ENCODE peak calls at places on chromosome 19, in nine cellular contexts. K, M, D, S, C, H, I, V and G are unnamed samples.
A peak's percentile ranks its signal among the peaks of the same experiment; 100 is the strongest.

GRCh38 chr19:49057636-49058234 is at the start of gene CGB7:
- DNase-seq in K (peak; percentile 57), M (no peak), D (peak; percentile 75), S (peak; percentile 22), C (peak; percentile 83), H (no peak), I (no peak), V (peak; percentile 76), G (no peak)

GRCh38 chr19:50067575-50067974 is 41.8 kb downstream of the ZNF473 start:
- DNase-seq in K (no peak), M (no peak), D (no peak), S (no peak), C (no peak), H (no peak), I (no peak), V (no peak), G (no peak)

GRCh38 chr19:10431254-10431942 is 11.1 kb downstream of the PDE4A start:
- DNase-seq in K (no peak), M (no peak), D (no peak), S (no peak), C (no peak), H (no peak), I (no peak), V (no peak), G (no peak)

GRCh38 chr19:29645911-29646310 is 19.4 kb upstream of the PLEKHF1 start:
- DNase-seq in K (no peak), M (no peak), D (no peak), S (no peak), C (no peak), H (no peak), I (no peak), V (peak; percentile 61), G (no peak)

GRCh38 chr19:5864725-5865486 is 5.4 kb downstream of the FUT5 start:
- DNase-seq in K (no peak), M (no peak), D (no peak), S (no peak), C (no peak), H (no peak), I (no peak), V (no peak), G (no peak)

GRCh38 chr19:35995655-35995993 is 636 bp downstream of the SDHAF1 start:
- DNase-seq in K (peak; percentile 69), M (no peak), D (peak; percentile 68), S (no peak), C (peak; percentile 51), H (no peak), I (no peak), V (peak; percentile 29), G (peak; percentile 30)

GRCh38 chr19:41998246-41999020 is 4.4 kb upstream of the ATP1A3 start:
- DNase-seq in K (peak; percentile 74), M (no peak), D (no peak), S (no peak), C (peak; percentile 42), H (no peak), I (no peak), V (no peak), G (no peak)

GRCh38 chr19:10079031-10079453 is 7.1 kb upstream of the SHFL start:
- DNase-seq in K (no peak), M (no peak), D (no peak), S (no peak), C (no peak), H (no peak), I (no peak), V (no peak), G (no peak)

GRCh38 chr19:8262431-8262830 is 45.7 kb downstream of the CD320 start:
- DNase-seq in K (no peak), M (no peak), D (peak; percentile 32), S (no peak), C (no peak), H (no peak), I (peak; percentile 34), V (no peak), G (no peak)

DNA sequence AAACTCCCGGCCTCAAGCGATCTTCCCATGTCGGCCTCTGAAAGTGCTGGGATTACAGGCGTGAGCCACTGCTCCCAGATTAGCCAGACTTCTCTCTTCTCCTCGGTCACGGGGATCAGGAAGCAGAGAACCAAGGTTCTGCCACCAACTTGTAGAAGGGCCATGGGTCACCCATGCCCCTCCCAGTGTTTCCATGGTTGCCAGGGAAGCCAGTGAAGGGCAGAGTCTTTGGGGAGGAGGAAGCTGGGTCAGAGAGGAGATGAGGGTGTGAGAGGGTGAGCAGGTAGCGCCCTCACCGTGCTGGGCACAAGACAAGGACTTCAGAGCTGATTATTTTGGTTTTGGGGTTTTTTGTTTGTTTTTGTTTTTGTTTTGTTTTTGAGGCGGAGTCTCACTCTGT is 77.1 kb downstream of the GNG7 start:
- DNase-seq in K (no peak), M (no peak), D (no peak), S (no peak), C (no peak), H (no peak), I (no peak), V (peak; percentile 43), G (no peak)
- H3K27ac ChIP-seq in K (no peak overlapping the region), M (no peak overlapping the region), D (no peak overlapping the region), S (no peak overlapping the region), C (peak overlapping the region; percentile 96), H (no peak overlapping the region), I (no peak overlapping the region), V (peak overlapping the region; percentile 77), G (no peak overlapping the region)

GRCh38 chr19:39968789-39969188 is 2.2 kb upstream of the PSMC4 start:
- DNase-seq in K (no peak), M (no peak), D (no peak), S (no peak), C (no peak), H (no peak), I (peak; percentile 47), V (no peak), G (no peak)

GRCh38 chr19:39970674-39971379 is at the start of gene PSMC4:
- DNase-seq in K (peak; percentile 100), M (peak; percentile 99), D (peak; percentile 98), S (peak; percentile 87), C (peak; percentile 97), H (peak; percentile 96), I (peak; percentile 99), V (peak; percentile 98), G (peak; percentile 98)

GRCh38 chr19:39970424-39970673 is 616 bp upstream of the PSMC4 start:
- DNase-seq in K (no peak), M (no peak), D (no peak), S (no peak), C (peak; percentile 39), H (no peak), I (no peak), V (no peak), G (no peak)

GRCh38 chr19:39969681-39970423 is 1.1 kb upstream of the PSMC4 start:
- DNase-seq in K (no peak), M (no peak), D (no peak), S (no peak), C (no peak), H (no peak), I (peak; percentile 53), V (no peak), G (no peak)

DNA sequence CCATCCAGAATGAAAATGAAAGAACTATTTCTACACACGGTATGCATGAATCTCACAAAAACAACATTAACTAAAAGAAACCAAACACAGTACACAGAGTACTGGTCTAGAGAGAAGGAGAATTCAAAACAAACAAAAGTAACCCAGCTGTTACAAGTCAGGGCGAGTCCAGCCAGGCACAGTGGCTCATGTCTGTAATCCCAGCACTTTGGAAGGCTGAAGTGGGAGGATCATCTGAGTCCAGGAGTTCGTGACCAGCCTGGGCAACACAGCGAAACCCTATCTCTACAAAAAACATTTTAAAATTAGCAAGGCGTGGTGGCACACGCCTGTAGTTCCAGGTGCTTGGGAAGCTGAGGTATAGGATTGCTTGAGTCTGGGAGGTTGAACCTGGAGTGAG is 1.7 kb upstream of the PSMC4 start:
- DNase-seq in K (no peak), M (no peak), D (no peak), S (no peak), C (no peak), H (no peak), I (no peak), V (no peak), G (no peak)
- H3K27ac ChIP-seq in K (peak overlapping the region; percentile 91), M (peak overlapping the region; percentile 95), D (no peak overlapping the region), S (no peak overlapping the region), C (peak overlapping the region; percentile 88), H (peak overlapping the region; percentile 92), I (peak overlapping the region; percentile 94), V (no peak overlapping the region), G (peak overlapping the region; percentile 51)

DNA sequence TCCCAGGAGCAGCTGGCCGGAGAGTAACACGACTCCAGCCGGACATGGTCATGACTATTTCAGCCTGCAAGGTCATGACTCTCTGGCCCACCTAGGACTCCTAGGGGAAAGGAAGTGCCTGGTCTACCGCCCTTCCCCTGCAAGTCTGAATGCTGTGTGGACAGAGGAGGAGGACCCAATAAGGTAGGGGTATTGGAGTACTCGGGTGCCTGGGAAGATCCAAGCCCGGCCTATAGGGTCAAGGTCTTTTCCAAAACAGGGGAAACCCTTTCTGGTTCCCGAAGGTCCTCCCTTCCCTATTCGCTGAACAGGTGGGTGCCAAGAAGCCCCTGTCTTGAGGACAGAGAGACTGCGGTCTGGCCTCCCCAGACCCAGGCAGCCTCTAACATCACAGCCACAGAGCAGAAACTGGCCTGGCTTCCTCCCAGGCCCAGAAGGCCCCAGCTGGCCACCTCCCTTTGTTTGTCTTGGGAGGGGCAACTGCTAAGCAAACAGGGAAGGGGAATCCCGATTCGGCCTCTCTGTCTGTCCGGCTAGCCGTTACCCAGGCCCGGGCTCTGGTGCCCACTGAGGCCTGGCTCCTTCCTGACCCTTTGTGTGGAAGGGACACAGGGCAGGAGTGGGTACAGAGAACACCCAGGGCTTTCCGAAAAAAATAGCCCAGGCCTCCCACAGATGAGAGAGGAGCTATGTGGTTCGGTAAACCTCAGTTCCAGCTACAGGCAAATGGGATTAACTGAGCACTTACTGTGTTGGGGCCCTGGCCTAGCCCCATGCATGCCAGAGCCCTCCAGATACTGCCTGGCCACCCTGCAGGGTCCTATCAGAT is 5.3 kb upstream of the GRAMD1A start:
- DNase-seq in K (peak; percentile 94), M (no peak), D (no peak), S (no peak), C (no peak), H (no peak), I (no peak), V (peak; percentile 56), G (no peak)
- H3K27ac ChIP-seq in K (peak overlapping the region; percentile 94), M (peak overlapping the region; percentile 97), D (peak overlapping the region; percentile 58), S (peak overlapping the region; percentile 83), C (no peak overlapping the region), H (no peak overlapping the region), I (no peak overlapping the region), V (peak overlapping the region; percentile 75), G (no peak overlapping the region)

GRCh38 chr19:1776606-1777147 is 23.4 kb downstream of the ONECUT3 start:
- DNase-seq in K (no peak), M (no peak), D (no peak), S (no peak), C (no peak), H (no peak), I (no peak), V (no peak), G (no peak)

GRCh38 chr19:1770866-1771576 is 17.7 kb downstream of the ONECUT3 start:
- DNase-seq in K (no peak), M (no peak), D (no peak), S (no peak), C (no peak), H (no peak), I (no peak), V (no peak), G (no peak)

GRCh38 chr19:1775951-1776605 is 22.8 kb downstream of the ONECUT3 start:
- DNase-seq in K (no peak), M (no peak), D (no peak), S (no peak), C (no peak), H (no peak), I (no peak), V (no peak), G (no peak)

GRCh38 chr19:1774999-1775772 is 21.9 kb downstream of the ONECUT3 start:
- DNase-seq in K (no peak), M (no peak), D (no peak), S (no peak), C (peak; percentile 53), H (no peak), I (no peak), V (no peak), G (no peak)

GRCh38 chr19:1773173-1773572 is 19.9 kb downstream of the ONECUT3 start:
- DNase-seq in K (no peak), M (no peak), D (no peak), S (no peak), C (peak; percentile 95), H (no peak), I (no peak), V (no peak), G (no peak)
- H3K27ac ChIP-seq in K (no peak overlapping the region), M (no peak overlapping the region), D (no peak overlapping the region), S (no peak overlapping the region), C (peak overlapping the region; percentile 96), H (no peak overlapping the region), I (no peak overlapping the region), V (no peak overlapping the region), G (no peak overlapping the region)